ENCODE peak calls at places on chromosomes 12 and 14, in seven cellular contexts. A, Q, D, C, U, K and G are unnamed samples.

GRCh38 chr14:22837750-22838538 is 1.6 kb downstream of the MMP14 start:
- DNase-seq in K (no peak), D (peak), Q (peak), C (peak), A (peak), U (peak), G (peak)

GRCh38 chr12:13075114-13075471 is 28.4 kb downstream of the GSG1 start:
- DNase-seq in A (no peak), U (no peak), K (no peak), C (no peak), Q (peak), D (no peak), G (no peak)

GRCh38 chr12:12539411-12539810 is 23.3 kb downstream of the DUSP16 start:
- DNase-seq in Q (no peak), K (no peak), D (no peak), A (no peak), C (no peak), U (no peak), G (no peak)

GRCh38 chr12:54419088-54419887 is at the start of gene ITGA5:
- DNase-seq in Q (peak), A (peak), D (peak), C (peak), U (peak), K (no peak), G (no peak)

GRCh38 chr14:35368993-35369392 is 35.6 kb downstream of the NFKBIA start:
- DNase-seq in C (no peak), K (no peak), Q (no peak), U (no peak), D (no peak), A (no peak), G (no peak)

GRCh38 chr12:107634530-107634929 is 51.1 kb upstream of the PWP1 start:
- DNase-seq in K (no peak), D (no peak), U (no peak), C (no peak), A (no peak), Q (no peak), G (no peak)

GRCh38 chr12:4908694-4909396 is 860 bp upstream of the KCNA1 start:
- DNase-seq in K (no peak), D (no peak), A (no peak), Q (no peak), C (no peak), U (no peak), G (no peak)

GRCh38 chr12:119631930-119632678 is 35.8 kb upstream of the PRKAB1 start:
- DNase-seq in C (no peak), U (no peak), Q (no peak), K (no peak), A (no peak), D (no peak), G (no peak)

GRCh38 chr12:49487605-49488004 is 51.2 kb upstream of the KCNH3 start:
- DNase-seq in C (no peak), A (no peak), Q (no peak), K (no peak), U (no peak), D (no peak), G (no peak)

GRCh38 chr12:92928431-92928961 is 599 bp downstream of the EEA1 start:
- DNase-seq in A (peak), U (peak), K (peak), Q (peak), C (peak), D (no peak), G (peak)

GRCh38 chr12:65277994-65278575 is 398 bp upstream of the MSRB3 start:
- DNase-seq in C (no peak), U (peak), Q (no peak), D (no peak), K (no peak), A (peak), G (no peak)

GRCh38 chr12:97181571-97182265 is 274.7 kb downstream of the NEDD1 start:
- DNase-seq in K (no peak), A (no peak), C (no peak), D (no peak), Q (no peak), U (no peak), G (no peak)

GRCh38 chr14:34301107-34301734 is 160.8 kb downstream of the SPTSSA start:
- DNase-seq in D (peak), U (no peak), C (no peak), Q (peak), A (no peak), K (no peak), G (no peak)

DNA sequence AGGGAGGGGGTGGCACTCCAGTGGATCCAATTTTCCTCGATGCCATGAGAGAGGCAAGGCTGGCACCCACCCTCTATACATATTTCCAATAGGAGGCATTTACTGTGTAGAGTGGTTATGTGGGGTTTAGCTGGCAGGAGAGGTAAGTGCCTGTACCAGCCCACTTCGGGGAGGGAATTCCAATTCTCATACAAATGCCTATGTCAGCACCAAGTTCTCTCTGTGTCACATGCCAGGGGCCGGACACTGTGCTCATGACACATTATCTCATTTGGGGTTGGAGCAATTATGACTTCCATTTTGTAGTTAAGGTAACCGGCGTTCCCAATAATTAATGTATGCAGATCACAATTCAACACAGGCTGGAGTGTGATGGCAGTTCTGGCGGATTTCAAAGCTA is 284.3 kb downstream of the KSR2 start:
- DNase-seq in A (no peak), C (no peak), K (no peak), Q (no peak), U (no peak), D (no peak), G (no peak)
- H3K27ac ChIP-seq in A (no peak), C (peak), K (no peak), Q (no peak), U (no peak), D (peak), G (no peak)

DNA sequence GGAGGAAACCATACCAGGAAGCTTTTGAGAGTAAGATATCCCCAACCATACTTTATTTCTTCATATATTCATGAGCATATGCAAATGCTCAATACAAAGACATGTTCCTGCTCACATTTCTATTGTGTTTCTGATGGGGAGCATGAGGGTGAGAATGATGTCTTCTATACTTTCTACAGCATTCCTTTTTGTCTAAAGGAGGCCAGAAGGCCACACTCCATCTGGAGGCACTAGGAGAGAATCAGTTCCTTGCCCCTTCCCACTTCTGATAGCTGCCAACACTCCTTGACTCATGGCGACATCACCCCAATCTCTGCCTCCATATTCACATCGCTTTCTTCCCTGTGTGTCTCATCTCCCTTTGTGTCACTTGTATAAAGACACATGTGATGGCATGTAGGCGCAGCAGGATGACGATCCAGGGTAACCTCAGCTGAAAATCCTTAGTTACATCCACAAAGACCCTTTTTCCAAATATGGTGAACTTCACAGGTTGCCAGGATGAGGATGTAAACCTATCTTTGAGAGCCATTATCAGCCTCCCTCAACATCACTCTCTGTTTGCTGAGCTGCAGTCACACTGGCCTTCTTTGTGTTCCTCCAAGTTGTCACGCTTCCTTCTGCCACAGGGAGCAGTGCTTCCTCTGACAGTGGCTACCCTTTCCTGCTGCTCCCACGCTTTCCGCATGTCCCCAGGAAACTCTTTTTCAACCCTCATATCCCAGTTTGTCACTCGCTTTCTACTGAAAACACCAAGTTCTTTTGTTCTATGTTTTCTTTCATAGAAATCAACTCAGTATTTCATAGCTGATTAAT is 96.9 kb downstream of the STXBP6 start:
- DNase-seq in D (no peak), Q (no peak), A (no peak), K (no peak), U (no peak), C (no peak), G (no peak)
- TF ChIP-seq CTCF in D (no peak), Q (no peak), A (no peak), K (no peak), U (no peak), C (no peak), G (no peak)

GRCh38 chr14:98176910-98177309 is 1095.1 kb downstream of the BCL11B start:
- DNase-seq in Q (no peak), C (no peak), D (no peak), A (no peak), K (no peak), U (no peak), G (no peak)

GRCh38 chr14:98177551-98177950 is 1094.4 kb downstream of the BCL11B start:
- DNase-seq in K (no peak), Q (no peak), C (no peak), A (no peak), D (no peak), U (no peak), G (no peak)

GRCh38 chr14:98175881-98176280 is 1096.1 kb downstream of the BCL11B start:
- DNase-seq in C (no peak), D (no peak), Q (no peak), A (no peak), K (no peak), U (no peak), G (no peak)

GRCh38 chr14:98174031-98174430 is 1098.0 kb downstream of the BCL11B start:
- DNase-seq in D (no peak), Q (no peak), C (no peak), A (no peak), K (no peak), U (no peak), G (no peak)

DNA sequence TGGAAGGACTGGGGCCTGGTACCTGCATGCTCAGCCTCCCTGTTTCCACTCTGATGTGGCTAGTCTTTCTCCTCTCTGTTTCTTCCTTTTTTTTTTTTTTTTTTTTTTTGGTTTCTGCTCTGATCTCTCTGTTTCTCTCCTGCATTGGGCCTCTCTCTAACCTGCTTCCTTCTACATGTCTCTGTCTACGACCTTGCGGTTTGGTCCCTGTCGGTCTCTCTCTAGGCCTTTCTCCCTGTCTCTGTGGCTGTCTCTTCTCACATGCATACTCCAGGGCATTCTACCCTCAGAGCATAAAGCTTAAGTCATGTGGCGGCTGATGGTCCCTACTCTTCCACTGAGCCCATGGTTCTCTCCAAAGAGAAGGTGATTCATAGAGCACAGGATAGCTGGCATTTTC is 1096.6 kb downstream of the BCL11B start:
- DNase-seq in K (no peak), Q (no peak), D (no peak), A (no peak), C (no peak), U (no peak), G (no peak)
- H3K27ac ChIP-seq in K (peak), Q (no peak), D (no peak), A (no peak), C (no peak), U (no peak), G (no peak)

GRCh38 chr14:92690171-92691011 is 58.0 kb downstream of the LGMN start:
- DNase-seq in K (no peak), A (no peak), U (no peak), C (peak), D (peak), Q (peak), G (peak)
- TF ChIP-seq CTCF in K (no peak), A (no peak), U (peak), C (peak), D (peak), Q (peak), G (no peak)

DNA sequence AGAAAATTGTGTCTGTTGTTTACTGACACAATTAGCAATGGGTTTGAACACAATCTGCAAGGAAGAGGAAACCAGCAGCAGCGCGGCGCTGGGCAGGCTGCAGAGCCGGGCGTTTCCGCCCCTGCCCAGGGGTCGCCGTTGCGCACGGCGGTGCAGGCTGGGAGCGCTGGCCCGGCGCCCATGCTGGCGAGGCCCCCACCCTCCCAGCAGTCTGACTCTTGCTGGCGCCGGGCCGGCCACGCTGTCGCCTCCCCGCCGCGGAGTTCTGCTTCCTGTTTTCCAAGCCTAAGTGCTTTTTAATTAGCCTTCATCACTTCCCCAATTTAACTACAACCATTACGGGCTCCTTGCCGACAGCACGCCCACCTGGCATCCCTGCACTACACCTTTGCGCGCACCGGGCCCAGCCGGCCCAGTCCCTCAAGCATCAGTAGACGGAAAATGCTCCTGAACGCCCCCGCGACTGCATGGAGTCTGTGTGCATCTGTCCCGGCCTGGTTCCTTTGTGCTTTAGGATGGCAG is 212.1 kb downstream of the GXYLT1 start:
- DNase-seq in A (peak), K (no peak), U (peak), D (peak), C (no peak), Q (peak), G (peak)
- H3K27ac ChIP-seq in A (peak), K (no peak), U (no peak), D (no peak), C (no peak), Q (peak), G (no peak)

GRCh38 chr14:106831322-106831720 is 1304.9 kb downstream of the TMEM121 start:
- DNase-seq in D (peak), C (no peak), U (no peak), K (peak), A (no peak), Q (no peak), G (peak)
- TF ChIP-seq CTCF in D (no peak), C (no peak), U (no peak), K (peak), A (no peak), Q (peak), G (no peak)

DNA sequence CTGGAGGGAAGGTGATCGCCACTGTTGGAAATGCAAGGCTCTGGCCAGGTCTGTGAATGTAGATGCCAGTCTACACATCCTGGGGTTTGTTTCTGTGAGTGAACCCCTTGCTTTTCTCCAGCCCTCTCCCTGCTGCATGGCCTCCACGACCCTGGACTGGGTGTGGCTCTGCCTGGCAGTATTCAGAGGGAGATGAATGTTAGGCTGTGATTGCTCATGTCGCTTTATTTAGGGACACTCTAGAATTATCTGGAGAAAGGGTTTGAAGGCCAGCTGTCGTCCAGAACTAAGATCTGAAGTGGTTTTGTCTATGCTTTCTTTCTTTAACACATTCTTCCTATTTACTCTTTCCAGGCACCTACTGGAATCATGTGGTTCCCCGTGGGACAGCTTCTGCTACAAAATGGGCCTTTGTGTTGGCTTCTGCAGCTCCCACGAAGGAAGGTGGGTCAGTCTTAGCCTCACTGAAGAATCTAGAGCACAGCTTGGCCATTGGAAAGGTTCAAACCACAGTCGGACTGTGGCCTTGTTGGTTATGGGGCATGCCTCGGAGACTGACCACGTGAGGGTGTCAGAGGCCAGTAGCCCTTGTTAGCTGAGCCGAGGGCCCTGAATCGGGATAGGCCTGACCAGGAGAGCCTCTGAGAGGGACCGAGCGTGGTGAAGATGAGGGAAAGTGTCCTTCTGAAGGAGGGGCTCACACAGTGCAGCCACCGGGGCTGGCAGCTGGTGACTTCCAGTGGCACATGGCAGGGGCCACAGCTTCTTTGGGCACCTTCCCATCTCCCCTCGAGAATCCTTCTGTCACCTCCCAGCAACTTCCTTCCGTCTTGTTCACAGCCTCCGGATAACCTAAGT is 59.1 kb downstream of the ANKRD9 start:
- DNase-seq in D (no peak), K (no peak), Q (no peak), C (no peak), U (no peak), A (peak), G (no peak)
- H3K27ac ChIP-seq in D (no peak), K (no peak), Q (no peak), C (no peak), U (no peak), A (peak), G (no peak)